ENCODE peak calls at places on chromosomes 2 and 18, in seven cellular contexts. R is H1, D is HepG2, N is SK-N-SH, F is K562, B is HCT116, I is GM12878. T is an unnamed sample.

GRCh38 chr2:28664120-28664842 is 87.3 kb upstream of the PPP1CB start:
- DNase-seq in R (no peak), D (peak; percentile 58), N (peak; percentile 80), F (no peak), B (no peak), I (no peak), T (peak; percentile 45)

GRCh38 chr2:39981877-39982276 is 202.8 kb upstream of the THUMPD2 start:
- DNase-seq in R (no peak), D (no peak), N (peak; percentile 49), F (no peak), B (no peak), I (no peak), T (no peak)

GRCh38 chr2:210195066-210195852 is 24.1 kb upstream of the KANSL1L start:
- DNase-seq in R (no peak), D (peak; percentile 51), N (peak; percentile 34), F (peak; percentile 27), B (peak; percentile 38), I (no peak), T (peak; percentile 50)

GRCh38 chr2:219059725-219060682 is 717 bp downstream of the IHH start:
- DNase-seq in R (peak; percentile 62), D (no peak), N (peak; percentile 74), F (no peak), B (no peak), I (no peak), T (no peak)

GRCh38 chr2:39547811-39548719 is 111.0 kb upstream of the MAP4K3 start:
- DNase-seq in R (no peak), D (no peak), N (no peak), F (no peak), B (no peak), I (no peak), T (no peak)

GRCh38 chr18:51211552-51211951 is 14.1 kb upstream of the MEX3C start:
- DNase-seq in R (no peak), D (peak; percentile 85), N (no peak), F (peak; percentile 21), B (no peak), I (peak; percentile 63), T (no peak)

GRCh38 chr2:41910126-41910525 is 137.7 kb upstream of the PKDCC start:
- DNase-seq in R (no peak), D (no peak), N (no peak), F (no peak), B (no peak), I (no peak), T (no peak)

GRCh38 chr18:74524097-74524496 is 10.2 kb upstream of the CNDP1 start:
- DNase-seq in R (no peak), D (no peak), N (no peak), F (no peak), B (no peak), I (no peak), T (no peak)

GRCh38 chr2:15158117-15158516 is 403.0 kb downstream of the NBAS start:
- DNase-seq in R (peak; percentile 57), D (no peak), N (no peak), F (no peak), B (no peak), I (no peak), T (no peak)

GRCh38 chr18:43442571-43442970 is 165.3 kb upstream of the SYT4 start:
- DNase-seq in R (no peak), D (no peak), N (no peak), F (no peak), B (no peak), I (no peak), T (no peak)

GRCh38 chr2:217717541-217717940 is 285.3 kb downstream of the TNS1 start:
- DNase-seq in R (no peak), D (no peak), N (no peak), F (no peak), B (no peak), I (no peak), T (no peak)

GRCh38 chr18:63132819-63133200 is 186.8 kb downstream of the BCL2 start:
- DNase-seq in R (no peak), D (no peak), N (no peak), F (no peak), B (no peak), I (no peak), T (peak; percentile 67)

GRCh38 chr2:216002274-216002673 is 11.1 kb downstream of the MREG start:
- DNase-seq in R (no peak), D (no peak), N (no peak), F (no peak), B (no peak), I (no peak), T (no peak)

GRCh38 chr18:33470229-33470628 is 29.7 kb upstream of the CCDC178 start:
- DNase-seq in R (no peak), D (no peak), N (no peak), F (no peak), B (no peak), I (no peak), T (peak; percentile 1)

GRCh38 chr2:85132834-85133637 is at the start of gene TCF7L1:
- DNase-seq in R (peak; percentile 96), D (peak; percentile 35), N (peak; percentile 93), F (peak; percentile 79), B (peak; percentile 70), I (no peak), T (peak; percentile 92)

GRCh38 chr2:84494070-84494469 is 22.2 kb upstream of the DNAH6 start:
- DNase-seq in R (no peak), D (no peak), N (no peak), F (no peak), B (no peak), I (no peak), T (no peak)

GRCh38 chr18:59627414-59627813 is 69.8 kb downstream of the CCBE1 start:
- DNase-seq in R (no peak), D (no peak), N (no peak), F (no peak), B (no peak), I (no peak), T (no peak)

GRCh38 chr18:45086777-45087176 is 406.1 kb downstream of the SETBP1 start:
- DNase-seq in R (no peak), D (no peak), N (no peak), F (no peak), B (no peak), I (no peak), T (no peak)

GRCh38 chr2:102186676-102187190 is at the start of gene IL1RL2:
- DNase-seq in R (no peak), D (no peak), N (no peak), F (no peak), B (no peak), I (no peak), T (peak; percentile 19)

GRCh38 chr2:163407296-163407695 is 328.5 kb downstream of the FIGN start:
- DNase-seq in R (no peak), D (no peak), N (no peak), F (no peak), B (no peak), I (no peak), T (peak; percentile 68)

GRCh38 chr2:163401481-163401880 is 334.3 kb downstream of the FIGN start:
- DNase-seq in R (no peak), D (no peak), N (no peak), F (no peak), B (no peak), I (no peak), T (no peak)

DNA sequence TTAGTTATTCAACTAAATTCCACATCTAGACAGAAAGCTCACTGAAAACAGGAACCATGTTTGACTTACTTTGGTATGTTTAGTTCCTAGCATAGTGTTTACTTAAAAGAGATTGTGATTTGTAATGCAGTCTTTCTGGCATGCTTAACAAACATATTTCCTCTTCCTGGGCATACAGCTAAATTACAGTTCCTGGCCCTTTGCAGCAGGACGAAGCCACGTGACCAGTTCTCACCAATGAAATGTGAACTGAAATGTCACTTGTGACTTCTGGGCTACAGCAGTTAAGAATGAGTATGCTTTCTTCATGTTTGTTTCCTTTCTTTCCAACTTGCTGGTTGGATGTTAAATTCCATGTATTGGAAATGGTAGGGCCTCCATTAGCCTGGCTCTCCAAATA is 330.5 kb downstream of the FIGN start:
- DNase-seq in R (no peak), D (no peak), N (no peak), F (no peak), B (no peak), I (no peak), T (no peak)
- TF ChIP-seq JUND in R (no peak), D (no peak), N (no peak), F (no peak), B (no peak), I (no peak), T (no peak)

GRCh38 chr2:72923833-72924352 is 6.6 kb downstream of the EMX1 start:
- DNase-seq in R (peak; percentile 73), D (no peak), N (peak; percentile 47), F (no peak), B (no peak), I (no peak), T (no peak)
- TF ChIP-seq JUND in R (no peak), D (no peak), N (no peak), F (no peak), B (no peak), I (no peak), T (no peak)

GRCh38 chr2:169036717-169037450 is 5.8 kb upstream of the ABCB11 start:
- DNase-seq in R (no peak), D (no peak), N (no peak), F (no peak), B (no peak), I (no peak), T (no peak)

GRCh38 chr2:169035887-169036286 is 4.8 kb upstream of the ABCB11 start:
- DNase-seq in R (no peak), D (no peak), N (no peak), F (no peak), B (no peak), I (no peak), T (no peak)

GRCh38 chr2:169041594-169041993 is 10.5 kb upstream of the ABCB11 start:
- DNase-seq in R (no peak), D (no peak), N (no peak), F (no peak), B (no peak), I (no peak), T (no peak)

GRCh38 chr2:169039702-169040101 is 8.6 kb upstream of the ABCB11 start:
- DNase-seq in R (no peak), D (no peak), N (no peak), F (no peak), B (no peak), I (no peak), T (no peak)

DNA sequence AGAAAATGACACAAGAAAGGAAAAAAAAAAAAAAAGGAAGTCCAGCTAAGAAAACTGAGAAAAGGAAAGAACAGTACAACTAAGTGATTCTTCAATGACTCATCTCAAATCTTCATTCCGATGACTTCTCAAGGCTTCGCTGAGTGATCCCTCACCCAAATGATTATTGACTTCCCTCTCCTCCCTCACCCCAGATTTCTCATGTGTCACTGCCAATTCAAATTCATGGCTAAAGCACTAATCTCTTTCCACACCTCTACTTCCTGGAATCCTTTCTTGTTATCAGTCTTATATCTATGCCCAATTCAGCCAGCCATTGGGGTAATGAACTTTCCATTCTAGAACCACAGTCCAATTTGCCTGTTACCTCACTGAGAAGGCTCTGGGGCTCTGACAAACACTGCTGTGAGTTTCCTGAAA is 7.2 kb upstream of the ABCB11 start:
- DNase-seq in R (no peak), D (no peak), N (no peak), F (peak; percentile 44), B (no peak), I (peak; percentile 32), T (no peak)
- TF ChIP-seq JUND in R (no peak), D (no peak), N (no peak), F (peak; percentile 94), B (peak; percentile 29), I (no peak), T (no peak)

DNA sequence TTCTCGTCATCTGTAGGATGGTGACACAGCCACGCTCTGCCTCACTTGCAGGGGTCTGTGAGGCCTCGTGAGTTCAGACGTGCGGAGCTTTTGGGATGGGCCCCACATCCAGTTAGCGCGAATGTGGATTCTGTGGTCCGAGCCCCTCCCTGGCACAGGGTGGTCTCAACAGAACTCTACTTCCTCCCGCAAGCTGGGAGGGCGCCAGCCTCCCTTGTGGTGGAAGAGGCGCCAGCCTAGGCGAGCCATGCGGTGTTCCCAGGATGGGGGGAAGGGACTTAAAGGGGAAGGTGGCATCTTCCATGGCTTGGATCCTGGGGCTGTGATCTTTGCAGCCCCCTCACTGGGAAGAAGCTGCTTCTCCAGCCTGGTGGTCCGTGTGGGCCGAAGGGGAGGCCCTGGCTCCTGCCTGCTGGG is 1.4 kb downstream of the SNORC start:
- DNase-seq in R (no peak), D (no peak), N (peak; percentile 16), F (no peak), B (no peak), I (no peak), T (no peak)
- TF ChIP-seq JUND in R (no peak), D (no peak), N (no peak), F (no peak), B (no peak), I (no peak), T (no peak)